ENCODE peak calls at places on chromosomes 11 and 22, in six cellular contexts. H, T, O, Z, J and B are unnamed samples.

GRCh38 chr11:7591992-7592391 is 78.2 kb downstream of the PPFIBP2 start:
- DNase-seq in H (no peak), T (no peak), O (no peak), Z (no peak), J (no peak), B (no peak)

GRCh38 chr22:31748490-31748889 is 1.4 kb downstream of the PRR14L start:
- DNase-seq in H (no peak), T (no peak), O (no peak), Z (no peak), J (peak), B (no peak)

GRCh38 chr11:71420455-71421241 is 27.5 kb downstream of the DHCR7 start:
- DNase-seq in H (no peak), T (peak), O (peak), Z (peak), J (peak), B (no peak)

GRCh38 chr11:83192846-83193245 is 666 bp upstream of the ANKRD42 start:
- DNase-seq in H (no peak), T (no peak), O (no peak), Z (no peak), J (no peak), B (no peak)

GRCh38 chr11:113721462-113722066 is 15.5 kb upstream of the TMPRSS5 start:
- DNase-seq in H (no peak), T (no peak), O (no peak), Z (no peak), J (no peak), B (no peak)

GRCh38 chr11:130728185-130729160 is 187.8 kb downstream of the SNX19 start:
- DNase-seq in H (no peak), T (no peak), O (no peak), Z (no peak), J (no peak), B (no peak)

GRCh38 chr22:19062139-19062789 is 59.9 kb downstream of the DGCR2 start:
- DNase-seq in H (no peak), T (no peak), O (no peak), Z (no peak), J (no peak), B (no peak)

GRCh38 chr11:128616158-128616557 is 28.8 kb upstream of the ETS1 start:
- DNase-seq in H (no peak), T (no peak), O (peak), Z (no peak), J (no peak), B (no peak)

GRCh38 chr22:19147193-19147780 is 2.8 kb downstream of the GSC2 start:
- DNase-seq in H (no peak), T (no peak), O (no peak), Z (no peak), J (no peak), B (no peak)

GRCh38 chr22:31659246-31659645 is 2.8 kb downstream of the PISD start:
- DNase-seq in H (no peak), T (no peak), O (no peak), Z (no peak), J (no peak), B (no peak)